ENCODE peak calls at places on chromosomes 13 and 19, in six cellular contexts. One of them, this sample, is unnamed.

GRCh38 chr13:87677334-87678234 is 6.4 kb downstream of the SLITRK5 start:
- DNase-seq in colonic mucosa: no peak
- DNase-seq in IMR-90: no peak
- DNase-seq in body of pancreas: peak; percentile 36
- DNase-seq in AG04450: no peak
- DNase-seq in stomach: no peak
- DNase-seq in this sample: no peak

GRCh38 chr19:50314724-50315700 is 14.2 kb downstream of the KCNC3 start:
- DNase-seq in colonic mucosa: no peak
- DNase-seq in IMR-90: no peak
- DNase-seq in body of pancreas: no peak
- DNase-seq in AG04450: no peak
- DNase-seq in stomach: no peak
- DNase-seq in this sample: no peak

GRCh38 chr13:55190996-55191395 is 1949.7 kb upstream of the PRR20A start:
- DNase-seq in colonic mucosa: no peak
- DNase-seq in IMR-90: no peak
- DNase-seq in body of pancreas: no peak
- DNase-seq in AG04450: no peak
- DNase-seq in stomach: no peak
- DNase-seq in this sample: no peak

GRCh38 chr19:7602240-7602934 is 6.7 kb downstream of the CAMSAP3 start:
- DNase-seq in colonic mucosa: no peak
- DNase-seq in IMR-90: no peak
- DNase-seq in body of pancreas: peak; percentile 78
- DNase-seq in AG04450: no peak
- DNase-seq in stomach: peak; percentile 81
- DNase-seq in this sample: no peak

GRCh38 chr19:46904114-46905060 is 43.6 kb downstream of the ARHGAP35 start:
- DNase-seq in colonic mucosa: no peak
- DNase-seq in IMR-90: peak; percentile 71
- DNase-seq in body of pancreas: peak; percentile 23
- DNase-seq in AG04450: peak; percentile 34
- DNase-seq in stomach: no peak
- DNase-seq in this sample: no peak

GRCh38 chr13:101751488-101751887 is 299.0 kb downstream of the ITGBL1 start:
- DNase-seq in colonic mucosa: no peak
- DNase-seq in IMR-90: peak; percentile 77
- DNase-seq in body of pancreas: no peak
- DNase-seq in AG04450: peak; percentile 32
- DNase-seq in stomach: no peak
- DNase-seq in this sample: no peak

GRCh38 chr13:80084086-80084676 is 256.7 kb downstream of the SPRY2 start:
- DNase-seq in colonic mucosa: no peak
- DNase-seq in IMR-90: peak; percentile 93
- DNase-seq in body of pancreas: peak; percentile 13
- DNase-seq in AG04450: peak; percentile 74
- DNase-seq in stomach: no peak
- DNase-seq in this sample: peak; percentile 31

GRCh38 chr13:109651854-109652253 is 134.5 kb downstream of the IRS2 start:
- DNase-seq in colonic mucosa: no peak
- DNase-seq in IMR-90: no peak
- DNase-seq in body of pancreas: peak; percentile 38
- DNase-seq in AG04450: no peak
- DNase-seq in stomach: no peak
- DNase-seq in this sample: no peak

GRCh38 chr13:73870036-73870741 is 264.0 kb downstream of the KLF12 start:
- DNase-seq in colonic mucosa: peak; percentile 42
- DNase-seq in IMR-90: peak; percentile 42
- DNase-seq in body of pancreas: no peak
- DNase-seq in AG04450: no peak
- DNase-seq in stomach: no peak
- DNase-seq in this sample: peak; percentile 10

GRCh38 chr19:35613574-35613973 is 1.0 kb downstream of the HAUS5 start:
- DNase-seq in colonic mucosa: no peak
- DNase-seq in IMR-90: no peak
- DNase-seq in body of pancreas: no peak
- DNase-seq in AG04450: no peak
- DNase-seq in stomach: no peak
- DNase-seq in this sample: no peak
- H3K4me3 ChIP-seq in colonic mucosa: no peak overlapping the region
- H3K4me3 ChIP-seq in IMR-90: no peak overlapping the region
- H3K4me3 ChIP-seq in body of pancreas: no peak overlapping the region
- H3K4me3 ChIP-seq in AG04450: no peak overlapping the region
- H3K4me3 ChIP-seq in stomach: no peak overlapping the region
- H3K4me3 ChIP-seq in this sample: no peak overlapping the region

DNA sequence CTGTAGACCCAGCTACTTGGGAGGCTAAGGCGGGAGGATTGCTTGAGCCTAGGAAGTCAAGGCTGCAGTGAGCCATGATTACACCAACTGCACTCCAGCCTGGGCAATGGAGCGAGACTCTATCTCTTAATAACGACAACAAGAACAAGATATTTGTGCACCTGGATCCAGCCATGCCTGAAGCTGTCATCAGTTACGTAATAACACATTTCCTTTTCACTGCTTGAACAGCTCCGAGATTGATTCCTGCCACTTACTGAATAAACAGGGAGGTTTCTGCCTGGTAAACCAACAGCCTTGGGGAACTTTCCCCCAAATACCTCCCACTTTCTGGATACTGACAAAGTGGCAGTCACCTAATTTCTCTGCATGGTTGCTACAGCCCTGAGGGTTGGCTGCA is 5.4 kb downstream of the KANK2 start:
- DNase-seq in colonic mucosa: no peak
- DNase-seq in IMR-90: no peak
- DNase-seq in body of pancreas: no peak
- DNase-seq in AG04450: no peak
- DNase-seq in stomach: no peak
- DNase-seq in this sample: no peak
- H3K4me3 ChIP-seq in colonic mucosa: no peak overlapping the region
- H3K4me3 ChIP-seq in IMR-90: no peak overlapping the region
- H3K4me3 ChIP-seq in body of pancreas: no peak overlapping the region
- H3K4me3 ChIP-seq in AG04450: no peak overlapping the region
- H3K4me3 ChIP-seq in stomach: no peak overlapping the region
- H3K4me3 ChIP-seq in this sample: no peak overlapping the region

DNA sequence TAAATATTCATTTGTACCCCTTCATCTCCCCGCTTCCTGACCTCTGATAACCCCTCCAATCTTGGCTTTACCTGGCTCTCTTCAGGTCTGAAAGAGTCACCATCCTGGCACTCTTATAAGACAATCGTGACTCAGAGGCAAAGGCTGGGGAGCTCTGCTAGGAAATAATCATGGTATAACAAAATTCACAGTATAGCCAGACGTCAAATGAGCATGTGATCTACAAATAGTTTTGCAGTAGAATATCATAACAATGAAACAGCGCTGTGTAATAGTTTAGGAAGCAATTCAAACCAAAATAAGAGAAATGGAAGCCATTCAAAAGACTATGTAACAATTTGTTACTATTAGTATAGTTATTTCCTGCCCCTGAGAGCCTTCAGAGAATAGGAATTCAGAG is 34.2 kb downstream of the RXFP2 start:
- DNase-seq in colonic mucosa: no peak
- DNase-seq in IMR-90: peak; percentile 91
- DNase-seq in body of pancreas: no peak
- DNase-seq in AG04450: no peak
- DNase-seq in stomach: no peak
- DNase-seq in this sample: no peak
- H3K4me3 ChIP-seq in colonic mucosa: no peak overlapping the region
- H3K4me3 ChIP-seq in IMR-90: peak overlapping the region; percentile 24
- H3K4me3 ChIP-seq in body of pancreas: no peak overlapping the region
- H3K4me3 ChIP-seq in AG04450: no peak overlapping the region
- H3K4me3 ChIP-seq in stomach: no peak overlapping the region
- H3K4me3 ChIP-seq in this sample: no peak overlapping the region

DNA sequence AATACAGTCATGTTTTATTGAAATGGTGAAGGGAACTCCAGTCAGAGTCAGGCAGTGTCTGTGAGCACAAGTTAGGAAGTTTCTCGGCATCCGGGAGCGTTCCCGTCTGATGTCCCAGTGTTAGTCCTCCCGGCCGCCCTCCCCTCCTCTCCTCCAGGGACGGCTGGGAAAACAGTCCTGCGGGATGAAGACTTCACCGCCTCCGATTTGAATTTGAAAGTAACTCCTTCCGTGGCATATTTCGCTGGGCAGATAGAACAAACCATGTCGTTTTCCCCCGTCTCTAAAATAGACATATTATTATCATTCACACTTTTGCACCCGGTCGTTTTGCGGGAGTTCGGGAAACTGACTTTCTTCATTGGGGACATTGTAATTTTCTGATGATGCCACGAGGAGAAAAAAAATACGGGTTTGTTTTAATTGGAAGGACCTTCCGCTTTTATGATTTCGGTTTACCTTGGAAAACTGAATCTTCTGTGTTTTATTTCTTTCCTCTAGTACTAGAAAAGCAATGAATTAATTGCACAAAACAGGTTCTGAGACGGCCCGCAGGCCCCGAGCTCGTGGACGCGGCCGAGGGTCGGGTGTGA is 76.6 kb downstream of the ZIC5 start:
- DNase-seq in colonic mucosa: no peak
- DNase-seq in IMR-90: no peak
- DNase-seq in body of pancreas: no peak
- DNase-seq in AG04450: no peak
- DNase-seq in stomach: no peak
- DNase-seq in this sample: peak; percentile 36
- H3K4me3 ChIP-seq in colonic mucosa: peak overlapping the region; percentile 44
- H3K4me3 ChIP-seq in IMR-90: no peak overlapping the region
- H3K4me3 ChIP-seq in body of pancreas: no peak overlapping the region
- H3K4me3 ChIP-seq in AG04450: peak overlapping the region; percentile 2
- H3K4me3 ChIP-seq in stomach: peak overlapping the region; percentile 45
- H3K4me3 ChIP-seq in this sample: peak overlapping the region; percentile 57

GRCh38 chr13:30647824-30648521 is 30.3 kb downstream of the USPL1 start:
- DNase-seq in colonic mucosa: no peak
- DNase-seq in IMR-90: no peak
- DNase-seq in body of pancreas: no peak
- DNase-seq in AG04450: no peak
- DNase-seq in stomach: no peak
- DNase-seq in this sample: no peak
- H3K4me3 ChIP-seq in colonic mucosa: no peak overlapping the region
- H3K4me3 ChIP-seq in IMR-90: no peak overlapping the region
- H3K4me3 ChIP-seq in body of pancreas: no peak overlapping the region
- H3K4me3 ChIP-seq in AG04450: no peak overlapping the region
- H3K4me3 ChIP-seq in stomach: no peak overlapping the region
- H3K4me3 ChIP-seq in this sample: no peak overlapping the region

GRCh38 chr19:51621178-51621577 is 9.0 kb downstream of the SIGLEC5 start:
- DNase-seq in colonic mucosa: no peak
- DNase-seq in IMR-90: no peak
- DNase-seq in body of pancreas: no peak
- DNase-seq in AG04450: no peak
- DNase-seq in stomach: no peak
- DNase-seq in this sample: no peak
- H3K4me3 ChIP-seq in colonic mucosa: no peak overlapping the region
- H3K4me3 ChIP-seq in IMR-90: no peak overlapping the region
- H3K4me3 ChIP-seq in body of pancreas: no peak overlapping the region
- H3K4me3 ChIP-seq in AG04450: no peak overlapping the region
- H3K4me3 ChIP-seq in stomach: no peak overlapping the region
- H3K4me3 ChIP-seq in this sample: no peak overlapping the region

DNA sequence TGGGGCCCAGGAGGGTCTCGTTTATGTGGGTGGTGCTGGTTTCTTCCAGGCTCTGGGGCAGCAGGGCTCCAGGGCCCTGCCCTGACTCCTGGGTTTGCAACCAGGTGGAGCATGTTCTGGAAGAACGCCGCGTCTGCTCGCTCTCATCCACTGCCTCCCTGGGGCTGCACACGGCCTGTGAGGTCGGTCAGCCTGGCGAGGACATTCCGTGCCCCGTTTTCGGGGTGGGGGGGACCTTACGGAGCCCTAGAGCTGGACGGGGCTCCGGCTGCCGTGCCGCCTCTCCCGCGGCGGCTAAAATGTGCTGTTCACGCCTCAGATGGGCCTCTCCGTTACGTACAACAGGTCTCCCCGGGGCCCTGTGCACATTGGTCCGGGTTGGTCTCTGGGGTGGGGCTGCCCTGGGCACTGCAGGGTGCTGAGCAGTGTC is 3.3 kb downstream of the GNA11 start:
- DNase-seq in colonic mucosa: peak; percentile 58
- DNase-seq in IMR-90: no peak
- DNase-seq in body of pancreas: peak; percentile 47
- DNase-seq in AG04450: no peak
- DNase-seq in stomach: peak; percentile 46
- DNase-seq in this sample: peak; percentile 76
- H3K4me3 ChIP-seq in colonic mucosa: peak overlapping the region; percentile 96
- H3K4me3 ChIP-seq in IMR-90: no peak overlapping the region
- H3K4me3 ChIP-seq in body of pancreas: no peak overlapping the region
- H3K4me3 ChIP-seq in AG04450: no peak overlapping the region
- H3K4me3 ChIP-seq in stomach: peak overlapping the region; percentile 90
- H3K4me3 ChIP-seq in this sample: peak overlapping the region; percentile 36

GRCh38 chr13:36067619-36068456 is 63.3 kb downstream of the DCLK1 start:
- DNase-seq in colonic mucosa: no peak
- DNase-seq in IMR-90: no peak
- DNase-seq in body of pancreas: no peak
- DNase-seq in AG04450: no peak
- DNase-seq in stomach: no peak
- DNase-seq in this sample: no peak
- H3K4me3 ChIP-seq in colonic mucosa: no peak overlapping the region
- H3K4me3 ChIP-seq in IMR-90: no peak overlapping the region
- H3K4me3 ChIP-seq in body of pancreas: no peak overlapping the region
- H3K4me3 ChIP-seq in AG04450: no peak overlapping the region
- H3K4me3 ChIP-seq in stomach: no peak overlapping the region
- H3K4me3 ChIP-seq in this sample: no peak overlapping the region

This sample was measured in small intestine.